ENCODE peak calls at places on chromosomes 5 and 9, in eight cellular contexts. One of them, this sample, is unnamed.

GRCh38 chr9:33329117-33329563 is 38.8 kb downstream of the NFX1 start:
- DNase-seq in PC-9: peak
- DNase-seq in CD4-positive, alpha-beta T cell: no peak
- DNase-seq in nephron progenitor cell: no peak
- DNase-seq in HCT116: no peak
- DNase-seq in IMR-90: peak
- DNase-seq in tibial artery: peak
- DNase-seq in ovary: no peak
- DNase-seq in this sample: no peak

GRCh38 chr5:38453506-38453905 is 102.9 kb downstream of the LIFR start:
- DNase-seq in tibial artery: no peak
- DNase-seq in IMR-90: no peak
- DNase-seq in nephron progenitor cell: no peak
- DNase-seq in ovary: no peak
- DNase-seq in HCT116: no peak
- DNase-seq in CD4-positive, alpha-beta T cell: peak
- DNase-seq in PC-9: no peak
- DNase-seq in this sample: no peak

GRCh38 chr5:61464512-61464911 is 132.5 kb downstream of the ZSWIM6 start:
- DNase-seq in PC-9: no peak
- DNase-seq in IMR-90: no peak
- DNase-seq in ovary: no peak
- DNase-seq in tibial artery: no peak
- DNase-seq in HCT116: no peak
- DNase-seq in CD4-positive, alpha-beta T cell: no peak
- DNase-seq in nephron progenitor cell: no peak
- DNase-seq in this sample: no peak

GRCh38 chr5:5140051-5141010 is at the start of gene ADAMTS16:
- DNase-seq in HCT116: no peak
- DNase-seq in IMR-90: no peak
- DNase-seq in tibial artery: no peak
- DNase-seq in CD4-positive, alpha-beta T cell: no peak
- DNase-seq in ovary: peak
- DNase-seq in PC-9: no peak
- DNase-seq in nephron progenitor cell: peak
- DNase-seq in this sample: peak

GRCh38 chr5:145936401-145937131 is at the start of gene SH3RF2:
- DNase-seq in HCT116: peak
- DNase-seq in IMR-90: peak
- DNase-seq in nephron progenitor cell: peak
- DNase-seq in PC-9: peak
- DNase-seq in ovary: peak
- DNase-seq in tibial artery: peak
- DNase-seq in CD4-positive, alpha-beta T cell: no peak
- DNase-seq in this sample: peak

GRCh38 chr5:167822241-167822640 is 469.2 kb upstream of the WWC1 start:
- DNase-seq in nephron progenitor cell: no peak
- DNase-seq in ovary: no peak
- DNase-seq in CD4-positive, alpha-beta T cell: no peak
- DNase-seq in PC-9: no peak
- DNase-seq in IMR-90: no peak
- DNase-seq in HCT116: no peak
- DNase-seq in tibial artery: no peak
- DNase-seq in this sample: no peak

GRCh38 chr9:82882133-82882532 is 180.8 kb downstream of the RASEF start:
- DNase-seq in CD4-positive, alpha-beta T cell: no peak
- DNase-seq in ovary: no peak
- DNase-seq in nephron progenitor cell: no peak
- DNase-seq in IMR-90: peak
- DNase-seq in HCT116: no peak
- DNase-seq in PC-9: no peak
- DNase-seq in tibial artery: no peak
- DNase-seq in this sample: no peak

GRCh38 chr5:55836191-55836590 is 15.0 kb upstream of the IL31RA start:
- DNase-seq in tibial artery: no peak
- DNase-seq in CD4-positive, alpha-beta T cell: no peak
- DNase-seq in IMR-90: no peak
- DNase-seq in ovary: no peak
- DNase-seq in HCT116: no peak
- DNase-seq in nephron progenitor cell: no peak
- DNase-seq in PC-9: no peak
- DNase-seq in this sample: no peak

GRCh38 chr9:128117613-128118471 is 9.7 kb downstream of the PTGES2 start:
- DNase-seq in nephron progenitor cell: peak
- DNase-seq in IMR-90: peak
- DNase-seq in tibial artery: peak
- DNase-seq in ovary: peak
- DNase-seq in CD4-positive, alpha-beta T cell: peak
- DNase-seq in PC-9: peak
- DNase-seq in HCT116: peak
- DNase-seq in this sample: peak

GRCh38 chr9:21615446-21615845 is 133.3 kb upstream of the IFNE start:
- DNase-seq in PC-9: no peak
- DNase-seq in nephron progenitor cell: no peak
- DNase-seq in HCT116: no peak
- DNase-seq in ovary: no peak
- DNase-seq in tibial artery: no peak
- DNase-seq in CD4-positive, alpha-beta T cell: no peak
- DNase-seq in IMR-90: peak
- DNase-seq in this sample: no peak

GRCh38 chr5:168219515-168220410 is 71.7 kb upstream of the WWC1 start:
- DNase-seq in nephron progenitor cell: peak
- DNase-seq in HCT116: peak
- DNase-seq in CD4-positive, alpha-beta T cell: no peak
- DNase-seq in PC-9: peak
- DNase-seq in ovary: peak
- DNase-seq in IMR-90: peak
- DNase-seq in tibial artery: no peak
- DNase-seq in this sample: peak

GRCh38 chr5:36006161-36006560 is 15.0 kb upstream of the UGT3A1 start:
- DNase-seq in nephron progenitor cell: no peak
- DNase-seq in ovary: no peak
- DNase-seq in HCT116: no peak
- DNase-seq in CD4-positive, alpha-beta T cell: no peak
- DNase-seq in IMR-90: no peak
- DNase-seq in tibial artery: no peak
- DNase-seq in PC-9: peak
- DNase-seq in this sample: no peak

GRCh38 chr9:33452828-33453271 is 5.5 kb upstream of the AQP3 start:
- DNase-seq in IMR-90: peak
- DNase-seq in PC-9: peak
- DNase-seq in ovary: peak
- DNase-seq in HCT116: peak
- DNase-seq in CD4-positive, alpha-beta T cell: peak
- DNase-seq in tibial artery: no peak
- DNase-seq in nephron progenitor cell: peak
- DNase-seq in this sample: peak

GRCh38 chr5:71905804-71906711 is 187.0 kb downstream of the CARTPT start:
- DNase-seq in CD4-positive, alpha-beta T cell: no peak
- DNase-seq in IMR-90: no peak
- DNase-seq in HCT116: no peak
- DNase-seq in ovary: no peak
- DNase-seq in nephron progenitor cell: peak
- DNase-seq in PC-9: no peak
- DNase-seq in tibial artery: no peak
- DNase-seq in this sample: no peak

GRCh38 chr9:109441296-109441695 is 56.8 kb downstream of the PTPN3 start:
- DNase-seq in HCT116: no peak
- DNase-seq in IMR-90: no peak
- DNase-seq in CD4-positive, alpha-beta T cell: no peak
- DNase-seq in PC-9: no peak
- DNase-seq in tibial artery: no peak
- DNase-seq in nephron progenitor cell: no peak
- DNase-seq in ovary: no peak
- DNase-seq in this sample: no peak

GRCh38 chr9:121743441-121744001 is 92.1 kb downstream of the DAB2IP start:
- DNase-seq in IMR-90: peak
- DNase-seq in nephron progenitor cell: peak
- DNase-seq in tibial artery: peak
- DNase-seq in CD4-positive, alpha-beta T cell: no peak
- DNase-seq in ovary: peak
- DNase-seq in PC-9: peak
- DNase-seq in HCT116: peak
- DNase-seq in this sample: peak

GRCh38 chr9:91420471-91421021 is 3.1 kb downstream of the NFIL3 start:
- DNase-seq in IMR-90: peak
- DNase-seq in CD4-positive, alpha-beta T cell: no peak
- DNase-seq in ovary: no peak
- DNase-seq in tibial artery: no peak
- DNase-seq in PC-9: no peak
- DNase-seq in HCT116: no peak
- DNase-seq in nephron progenitor cell: no peak
- DNase-seq in this sample: no peak

GRCh38 chr9:33638516-33638915 is 114.5 kb downstream of the ANKRD18B start:
- DNase-seq in IMR-90: no peak
- DNase-seq in HCT116: no peak
- DNase-seq in ovary: no peak
- DNase-seq in CD4-positive, alpha-beta T cell: no peak
- DNase-seq in PC-9: no peak
- DNase-seq in tibial artery: no peak
- DNase-seq in nephron progenitor cell: no peak
- DNase-seq in this sample: no peak

GRCh38 chr9:27109621-27110020 is 596 bp downstream of the TEK start:
- DNase-seq in tibial artery: no peak
- DNase-seq in IMR-90: no peak
- DNase-seq in HCT116: no peak
- DNase-seq in PC-9: no peak
- DNase-seq in CD4-positive, alpha-beta T cell: no peak
- DNase-seq in ovary: no peak
- DNase-seq in nephron progenitor cell: no peak
- DNase-seq in this sample: no peak

GRCh38 chr9:97283768-97284167 is 23.7 kb upstream of the CCDC180 start:
- DNase-seq in CD4-positive, alpha-beta T cell: no peak
- DNase-seq in nephron progenitor cell: no peak
- DNase-seq in ovary: no peak
- DNase-seq in HCT116: no peak
- DNase-seq in IMR-90: no peak
- DNase-seq in tibial artery: no peak
- DNase-seq in PC-9: no peak
- DNase-seq in this sample: no peak

GRCh38 chr5:16700081-16700480 is 83.3 kb upstream of the RETREG1 start:
- DNase-seq in tibial artery: no peak
- DNase-seq in nephron progenitor cell: no peak
- DNase-seq in HCT116: no peak
- DNase-seq in ovary: no peak
- DNase-seq in IMR-90: no peak
- DNase-seq in PC-9: no peak
- DNase-seq in CD4-positive, alpha-beta T cell: no peak
- DNase-seq in this sample: no peak

DNA sequence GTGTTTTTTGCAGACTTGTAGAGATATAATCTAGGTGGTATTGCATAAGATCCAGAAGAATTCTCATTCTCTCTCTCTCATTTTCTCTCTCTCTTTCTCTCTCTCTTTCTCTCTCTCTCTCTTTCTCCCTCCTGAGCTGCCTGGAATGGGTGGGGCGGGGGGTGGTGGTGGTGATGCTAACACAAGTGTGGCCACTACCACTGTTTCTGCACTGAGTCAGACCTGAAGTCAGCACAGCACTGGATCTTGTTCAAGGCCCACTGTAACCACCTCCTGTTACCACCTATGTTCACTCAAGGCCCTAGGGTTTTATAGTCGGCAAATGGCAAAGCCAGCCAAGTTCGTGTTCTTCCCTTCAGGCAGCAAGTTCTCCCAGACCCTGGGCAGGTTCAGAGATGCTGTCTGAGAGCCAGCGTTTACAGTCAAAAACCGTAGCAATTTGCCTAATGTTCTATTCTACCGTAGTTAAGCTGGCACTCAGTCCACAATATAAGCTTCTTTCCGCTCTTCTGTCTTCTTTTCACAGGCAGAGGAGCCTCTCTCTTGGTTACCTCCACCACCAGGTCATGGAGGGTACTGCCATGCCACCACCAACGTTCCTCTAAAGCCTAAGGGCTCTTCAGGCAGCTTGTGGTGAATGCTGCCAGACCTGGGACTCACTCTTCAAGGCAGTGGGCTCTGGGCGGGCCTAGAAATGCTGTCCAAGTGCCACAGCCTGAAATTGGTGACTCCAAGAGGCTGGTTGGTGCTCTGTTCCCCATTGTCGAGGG is 235.7 kb upstream of the PRR16 start:
- DNase-seq in tibial artery: no peak
- DNase-seq in PC-9: no peak
- DNase-seq in ovary: no peak
- DNase-seq in HCT116: peak
- DNase-seq in IMR-90: no peak
- DNase-seq in nephron progenitor cell: no peak
- DNase-seq in CD4-positive, alpha-beta T cell: no peak
- DNase-seq in this sample: no peak
- TF ChIP-seq CTCF in tibial artery: no peak
- TF ChIP-seq CTCF in PC-9: no peak
- TF ChIP-seq CTCF in ovary: no peak
- TF ChIP-seq CTCF in HCT116: no peak
- TF ChIP-seq CTCF in IMR-90: no peak
- TF ChIP-seq CTCF in nephron progenitor cell: no peak
- TF ChIP-seq CTCF in CD4-positive, alpha-beta T cell: no peak
- TF ChIP-seq CTCF in this sample: no peak

GRCh38 chr5:6819521-6819920 is 106.3 kb downstream of the TENT4A start:
- DNase-seq in HCT116: no peak
- DNase-seq in nephron progenitor cell: peak
- DNase-seq in PC-9: no peak
- DNase-seq in ovary: no peak
- DNase-seq in CD4-positive, alpha-beta T cell: no peak
- DNase-seq in tibial artery: no peak
- DNase-seq in IMR-90: no peak
- DNase-seq in this sample: no peak
- TF ChIP-seq CTCF in HCT116: no peak
- TF ChIP-seq CTCF in nephron progenitor cell: peak
- TF ChIP-seq CTCF in PC-9: no peak
- TF ChIP-seq CTCF in ovary: no peak
- TF ChIP-seq CTCF in CD4-positive, alpha-beta T cell: no peak
- TF ChIP-seq CTCF in tibial artery: no peak
- TF ChIP-seq CTCF in IMR-90: no peak
- TF ChIP-seq CTCF in this sample: peak

GRCh38 chr9:95936579-95937075 is 61.1 kb downstream of the ERCC6L2 start:
- DNase-seq in CD4-positive, alpha-beta T cell: no peak
- DNase-seq in PC-9: no peak
- DNase-seq in ovary: no peak
- DNase-seq in tibial artery: no peak
- DNase-seq in IMR-90: no peak
- DNase-seq in nephron progenitor cell: no peak
- DNase-seq in HCT116: no peak
- DNase-seq in this sample: no peak
- TF ChIP-seq CTCF in CD4-positive, alpha-beta T cell: no peak
- TF ChIP-seq CTCF in PC-9: no peak
- TF ChIP-seq CTCF in ovary: no peak
- TF ChIP-seq CTCF in tibial artery: no peak
- TF ChIP-seq CTCF in IMR-90: no peak
- TF ChIP-seq CTCF in nephron progenitor cell: no peak
- TF ChIP-seq CTCF in HCT116: no peak
- TF ChIP-seq CTCF in this sample: no peak

DNA sequence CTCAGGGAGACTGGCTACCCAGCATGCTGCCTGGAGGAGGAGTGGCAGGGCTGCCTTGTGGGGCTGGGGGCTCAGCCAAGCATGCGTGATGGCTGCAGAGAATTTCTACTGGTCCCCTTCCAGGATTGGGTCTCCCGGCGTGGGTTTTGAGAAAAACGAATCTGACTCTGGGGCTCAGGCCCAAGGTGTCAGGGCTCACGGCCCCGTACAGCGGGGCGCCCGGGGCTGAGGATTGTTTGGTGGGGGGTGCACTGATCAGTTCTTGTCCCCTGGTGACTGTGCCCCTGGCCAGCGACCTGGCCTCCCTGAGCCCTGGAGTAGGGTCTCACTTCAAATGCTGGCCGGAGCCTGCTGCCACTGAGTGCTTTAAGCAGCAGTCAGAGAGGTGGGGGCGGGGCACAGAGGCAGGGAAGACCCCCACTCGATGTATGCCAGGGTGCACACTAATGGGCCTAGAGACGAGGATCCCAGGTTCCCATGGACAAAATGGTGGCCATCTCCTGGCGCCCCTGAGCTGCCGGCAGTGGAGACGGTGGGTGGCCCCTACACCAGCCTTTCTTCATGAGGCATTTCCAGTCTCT is 45.5 kb upstream of the RNU6ATAC start:
- DNase-seq in ovary: peak
- DNase-seq in PC-9: no peak
- DNase-seq in nephron progenitor cell: no peak
- DNase-seq in HCT116: no peak
- DNase-seq in tibial artery: no peak
- DNase-seq in CD4-positive, alpha-beta T cell: no peak
- DNase-seq in IMR-90: no peak
- DNase-seq in this sample: no peak
- TF ChIP-seq CTCF in ovary: no peak
- TF ChIP-seq CTCF in PC-9: no peak
- TF ChIP-seq CTCF in nephron progenitor cell: no peak
- TF ChIP-seq CTCF in HCT116: no peak
- TF ChIP-seq CTCF in tibial artery: no peak
- TF ChIP-seq CTCF in CD4-positive, alpha-beta T cell: no peak
- TF ChIP-seq CTCF in IMR-90: no peak
- TF ChIP-seq CTCF in this sample: no peak